ENCODE peak calls at places on chromosomes 2 and 18, in four cellular contexts. One of them, this sample, is unnamed.
A peak's percentile ranks its signal among the peaks of the same experiment; 100 is the strongest.

GRCh38 chr2:75722687-75723086 is 12.0 kb upstream of the GCFC2 start:
- DNase-seq in tibial artery: no peak
- DNase-seq in brain microvascular endothelial cell: no peak
- DNase-seq in stomach: no peak
- DNase-seq in this sample: no peak

GRCh38 chr18:68549257-68549871 is 165.5 kb downstream of the TMX3 start:
- DNase-seq in brain microvascular endothelial cell: peak; percentile 43
- DNase-seq in tibial artery: no peak
- DNase-seq in stomach: no peak
- DNase-seq in this sample: no peak

GRCh38 chr2:161085041-161085598 is 75.1 kb upstream of the TANK start:
- DNase-seq in tibial artery: no peak
- DNase-seq in brain microvascular endothelial cell: no peak
- DNase-seq in stomach: no peak
- DNase-seq in this sample: no peak

GRCh38 chr2:127051116-127051779 is 55.7 kb downstream of the BIN1 start:
- DNase-seq in tibial artery: peak; percentile 23
- DNase-seq in brain microvascular endothelial cell: no peak
- DNase-seq in stomach: no peak
- DNase-seq in this sample: no peak

GRCh38 chr2:190277234-190278112 is 42.2 kb downstream of the HIBCH start:
- DNase-seq in tibial artery: no peak
- DNase-seq in stomach: no peak
- DNase-seq in brain microvascular endothelial cell: peak; percentile 44
- DNase-seq in this sample: no peak

GRCh38 chr2:183091318-183091953 is 12.9 kb downstream of the DUSP19 start:
- DNase-seq in brain microvascular endothelial cell: no peak
- DNase-seq in tibial artery: no peak
- DNase-seq in stomach: no peak
- DNase-seq in this sample: no peak

GRCh38 chr2:190382851-190383250 is 25.3 kb upstream of the MFSD6 start:
- DNase-seq in tibial artery: no peak
- DNase-seq in brain microvascular endothelial cell: peak; percentile 28
- DNase-seq in stomach: no peak
- DNase-seq in this sample: no peak

GRCh38 chr2:193966590-193966989 is 1690.4 kb upstream of the SLC39A10 start:
- DNase-seq in tibial artery: no peak
- DNase-seq in stomach: no peak
- DNase-seq in brain microvascular endothelial cell: peak; percentile 68
- DNase-seq in this sample: no peak

GRCh38 chr2:230935132-230935435 is 10.0 kb upstream of the GPR55 start:
- DNase-seq in tibial artery: no peak
- DNase-seq in stomach: peak; percentile 10
- DNase-seq in brain microvascular endothelial cell: no peak
- DNase-seq in this sample: no peak

GRCh38 chr2:98534761-98535160 is 73.6 kb downstream of the COA5 start:
- DNase-seq in stomach: no peak
- DNase-seq in brain microvascular endothelial cell: no peak
- DNase-seq in tibial artery: no peak
- DNase-seq in this sample: no peak

GRCh38 chr2:135839713-135840112 is 2.7 kb upstream of the LCT start:
- DNase-seq in tibial artery: no peak
- DNase-seq in stomach: no peak
- DNase-seq in brain microvascular endothelial cell: peak; percentile 63
- DNase-seq in this sample: no peak

GRCh38 chr18:54776282-54776977 is 51.8 kb upstream of the RAB27B start:
- DNase-seq in brain microvascular endothelial cell: peak; percentile 99
- DNase-seq in tibial artery: peak; percentile 35
- DNase-seq in stomach: no peak
- DNase-seq in this sample: no peak

GRCh38 chr2:105494683-105495425 is 96.0 kb upstream of the FHL2 start:
- DNase-seq in tibial artery: no peak
- DNase-seq in stomach: peak; percentile 48
- DNase-seq in brain microvascular endothelial cell: no peak
- DNase-seq in this sample: no peak

GRCh38 chr2:188693111-188693510 is 281.1 kb upstream of the COL3A1 start:
- DNase-seq in tibial artery: no peak
- DNase-seq in stomach: no peak
- DNase-seq in brain microvascular endothelial cell: no peak
- DNase-seq in this sample: no peak

GRCh38 chr18:59885579-59886163 is 14.1 kb upstream of the PMAIP1 start:
- DNase-seq in tibial artery: no peak
- DNase-seq in stomach: no peak
- DNase-seq in brain microvascular endothelial cell: peak; percentile 83
- DNase-seq in this sample: no peak

GRCh38 chr2:164717000-164717597 is 95.8 kb upstream of the GRB14 start:
- DNase-seq in stomach: no peak
- DNase-seq in brain microvascular endothelial cell: no peak
- DNase-seq in tibial artery: no peak
- DNase-seq in this sample: no peak

DNA sequence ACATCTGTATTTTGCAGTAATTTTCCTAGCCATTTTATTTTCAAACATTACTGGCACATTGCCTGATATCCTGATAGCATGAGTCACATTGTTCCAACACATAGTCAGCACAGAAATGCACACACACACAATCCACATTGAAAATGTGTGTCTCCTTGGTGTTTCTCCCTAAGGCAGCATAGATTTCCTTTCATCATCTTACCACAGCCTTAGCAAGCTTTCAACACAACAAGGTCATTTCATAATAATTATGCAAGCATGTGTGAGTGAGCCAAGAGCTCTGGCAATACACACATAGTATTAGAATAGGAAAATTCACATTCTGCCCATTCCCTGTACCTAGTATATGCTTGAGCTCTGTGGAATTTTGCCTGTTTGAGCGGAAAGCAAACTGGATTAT is 245.3 kb upstream of the MEIS1 start:
- DNase-seq in brain microvascular endothelial cell: no peak
- DNase-seq in stomach: no peak
- DNase-seq in tibial artery: peak; percentile 21
- DNase-seq in this sample: no peak
- H3K27me3 ChIP-seq in brain microvascular endothelial cell: no peaks in the 10 kb centered on the region
- H3K27me3 ChIP-seq in stomach: peaks cover 5% of the 10 kb centered on the region
- H3K27me3 ChIP-seq in tibial artery: no peaks in the 10 kb centered on the region
- H3K27me3 ChIP-seq in this sample: no peaks in the 10 kb centered on the region

GRCh38 chr18:22172594-22173049 is 3.2 kb downstream of the GATA6 start:
- DNase-seq in stomach: no peak
- DNase-seq in brain microvascular endothelial cell: no peak
- DNase-seq in tibial artery: peak; percentile 40
- DNase-seq in this sample: no peak

GRCh38 chr18:22171263-22171838 is 2.0 kb downstream of the GATA6 start:
- DNase-seq in tibial artery: peak; percentile 21
- DNase-seq in brain microvascular endothelial cell: no peak
- DNase-seq in stomach: no peak
- DNase-seq in this sample: no peak

GRCh38 chr18:22170421-22171262 is 1.3 kb downstream of the GATA6 start:
- DNase-seq in brain microvascular endothelial cell: peak; percentile 77
- DNase-seq in tibial artery: peak; percentile 42
- DNase-seq in stomach: no peak
- DNase-seq in this sample: no peak

GRCh38 chr18:22173221-22173927 is 4.0 kb downstream of the GATA6 start:
- DNase-seq in tibial artery: no peak
- DNase-seq in stomach: no peak
- DNase-seq in brain microvascular endothelial cell: no peak
- DNase-seq in this sample: no peak

GRCh38 chr18:22171839-22172582 is 2.6 kb downstream of the GATA6 start:
- DNase-seq in stomach: no peak
- DNase-seq in brain microvascular endothelial cell: no peak
- DNase-seq in tibial artery: peak; percentile 27
- DNase-seq in this sample: no peak
- H3K4me3 ChIP-seq in stomach: peak overlapping the region; percentile 80
- H3K4me3 ChIP-seq in brain microvascular endothelial cell: peak overlapping the region; percentile 86
- H3K4me3 ChIP-seq in tibial artery: peak overlapping the region; percentile 98
- H3K4me3 ChIP-seq in this sample: peak overlapping the region; percentile 100

GRCh38 chr2:218255441-218255840 is 5.4 kb upstream of the GPBAR1 start:
- DNase-seq in stomach: no peak
- DNase-seq in brain microvascular endothelial cell: peak; percentile 37
- DNase-seq in tibial artery: no peak
- DNase-seq in this sample: no peak
- H3K36me3 ChIP-seq in stomach: peaks cover 66% of the 10 kb centered on the region
- H3K36me3 ChIP-seq in brain microvascular endothelial cell: peaks cover 64% of the 10 kb centered on the region
- H3K36me3 ChIP-seq in tibial artery: peaks cover 66% of the 10 kb centered on the region
- H3K36me3 ChIP-seq in this sample: peaks cover 47% of the 10 kb centered on the region

GRCh38 chr18:3444954-3445353 is 5.0 kb upstream of the TGIF1 start:
- DNase-seq in brain microvascular endothelial cell: no peak
- DNase-seq in tibial artery: no peak
- DNase-seq in stomach: no peak
- DNase-seq in this sample: no peak
- H3K27me3 ChIP-seq in brain microvascular endothelial cell: no peaks in the 10 kb centered on the region
- H3K27me3 ChIP-seq in tibial artery: no peaks in the 10 kb centered on the region
- H3K27me3 ChIP-seq in stomach: no peaks in the 10 kb centered on the region
- H3K27me3 ChIP-seq in this sample: no peaks in the 10 kb centered on the region

GRCh38 chr2:66445781-66446177 is 10.9 kb downstream of the MEIS1 start:
- DNase-seq in stomach: no peak
- DNase-seq in brain microvascular endothelial cell: no peak
- DNase-seq in tibial artery: no peak
- DNase-seq in this sample: no peak

GRCh38 chr2:66443183-66443976 is 8.5 kb downstream of the MEIS1 start:
- DNase-seq in tibial artery: no peak
- DNase-seq in brain microvascular endothelial cell: no peak
- DNase-seq in stomach: no peak
- DNase-seq in this sample: no peak

GRCh38 chr2:66446178-66446860 is 11.4 kb downstream of the MEIS1 start:
- DNase-seq in stomach: no peak
- DNase-seq in brain microvascular endothelial cell: no peak
- DNase-seq in tibial artery: no peak
- DNase-seq in this sample: no peak

GRCh38 chr2:66445076-66445724 is 10.3 kb downstream of the MEIS1 start:
- DNase-seq in stomach: no peak
- DNase-seq in brain microvascular endothelial cell: no peak
- DNase-seq in tibial artery: no peak
- DNase-seq in this sample: no peak

DNA sequence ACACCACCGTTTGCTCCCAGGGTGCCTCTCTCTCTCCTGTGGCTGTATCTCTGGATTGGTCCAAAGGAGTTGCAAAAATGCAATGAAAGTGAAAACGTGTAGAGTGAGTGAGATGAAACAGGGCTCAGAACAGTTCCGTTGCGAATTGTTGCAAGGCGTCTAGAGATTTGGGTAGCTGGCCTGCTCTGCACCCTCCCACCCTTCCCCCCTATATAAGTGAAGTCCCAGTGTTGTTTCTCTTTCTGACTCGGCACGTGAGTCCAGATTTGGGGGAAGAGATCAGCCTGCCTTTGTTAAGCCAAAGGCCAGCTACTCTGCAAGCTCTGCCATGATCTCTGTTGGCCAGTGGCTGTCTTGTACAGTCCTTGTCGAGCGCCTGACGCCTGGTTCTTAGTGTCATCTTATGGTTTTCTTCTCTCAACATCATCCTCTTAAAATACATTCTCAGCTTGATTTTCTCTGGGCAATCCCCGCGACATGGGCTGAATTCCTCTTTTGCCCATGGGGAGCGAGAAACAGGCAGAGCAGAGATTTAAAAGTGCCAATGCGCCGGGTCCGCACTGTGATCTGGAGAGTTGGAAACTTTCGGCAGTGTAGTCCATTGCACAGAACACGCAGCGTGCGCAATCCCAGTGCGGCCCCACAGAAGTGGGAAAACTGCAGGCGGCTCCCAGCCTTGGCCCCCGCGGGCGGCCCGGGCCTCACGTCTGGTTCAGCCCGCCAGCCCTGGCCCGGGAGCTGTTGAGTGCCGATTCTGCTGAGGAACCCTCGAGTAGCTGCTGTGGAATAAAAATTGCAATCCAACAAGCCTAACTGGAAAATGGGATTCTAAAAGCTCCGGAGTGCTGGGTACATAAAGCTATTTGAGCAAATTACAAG is 9.3 kb downstream of the MEIS1 start:
- DNase-seq in brain microvascular endothelial cell: no peak
- DNase-seq in stomach: no peak
- DNase-seq in tibial artery: no peak
- DNase-seq in this sample: no peak
- H3K4me3 ChIP-seq in brain microvascular endothelial cell: no peak overlapping the region
- H3K4me3 ChIP-seq in stomach: peak overlapping the region; percentile 74
- H3K4me3 ChIP-seq in tibial artery: peak overlapping the region; percentile 25
- H3K4me3 ChIP-seq in this sample: peak overlapping the region; percentile 75

GRCh38 chr2:152743004-152743403 is 24.6 kb downstream of the ARL6IP6 start:
- DNase-seq in brain microvascular endothelial cell: no peak
- DNase-seq in tibial artery: no peak
- DNase-seq in stomach: no peak
- DNase-seq in this sample: no peak
- H3K36me3 ChIP-seq in brain microvascular endothelial cell: peaks cover 4% of the 10 kb centered on the region
- H3K36me3 ChIP-seq in tibial artery: peaks cover 28% of the 10 kb centered on the region
- H3K36me3 ChIP-seq in stomach: peaks cover 32% of the 10 kb centered on the region
- H3K36me3 ChIP-seq in this sample: peaks cover 4% of the 10 kb centered on the region

GRCh38 chr2:178568227-178568626 is 88.0 kb downstream of the PLEKHA3 start:
- DNase-seq in brain microvascular endothelial cell: no peak
- DNase-seq in stomach: no peak
- DNase-seq in tibial artery: no peak
- DNase-seq in this sample: no peak
- H3K27me3 ChIP-seq in brain microvascular endothelial cell: no peaks in the 10 kb centered on the region
- H3K27me3 ChIP-seq in stomach: no peaks in the 10 kb centered on the region
- H3K27me3 ChIP-seq in tibial artery: no peaks in the 10 kb centered on the region
- H3K27me3 ChIP-seq in this sample: no peaks in the 10 kb centered on the region

GRCh38 chr2:203648273-203648672 is 58.2 kb upstream of the CD28 start:
- DNase-seq in stomach: no peak
- DNase-seq in tibial artery: no peak
- DNase-seq in brain microvascular endothelial cell: no peak
- DNase-seq in this sample: no peak

GRCh38 chr2:203649176-203649814 is 57.1 kb upstream of the CD28 start:
- DNase-seq in tibial artery: no peak
- DNase-seq in stomach: no peak
- DNase-seq in brain microvascular endothelial cell: no peak
- DNase-seq in this sample: no peak

GRCh38 chr2:203647579-203647978 is 58.9 kb upstream of the CD28 start:
- DNase-seq in brain microvascular endothelial cell: no peak
- DNase-seq in tibial artery: no peak
- DNase-seq in stomach: no peak
- DNase-seq in this sample: no peak

GRCh38 chr2:203646266-203646864 is 60.1 kb upstream of the CD28 start:
- DNase-seq in stomach: no peak
- DNase-seq in tibial artery: no peak
- DNase-seq in brain microvascular endothelial cell: no peak
- DNase-seq in this sample: no peak

DNA sequence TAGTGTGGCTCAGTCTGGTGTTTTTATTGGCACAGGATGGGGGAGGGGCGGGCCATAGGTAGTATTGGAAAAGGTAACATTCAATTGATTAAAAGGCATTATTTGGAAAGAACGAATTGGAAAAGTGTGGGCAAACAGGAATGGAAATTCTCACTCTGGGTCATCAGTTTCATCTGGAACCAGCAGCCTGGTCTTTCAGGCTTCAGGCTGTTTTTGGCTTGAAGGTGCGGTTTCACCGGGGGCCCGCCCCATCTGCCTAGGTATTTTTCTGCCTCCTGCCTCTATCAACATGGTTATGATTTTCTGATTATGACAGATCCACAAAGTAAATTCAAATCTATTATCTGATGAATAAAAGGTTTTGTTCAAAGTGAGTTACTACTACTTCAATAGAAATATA is 59.5 kb upstream of the CD28 start:
- DNase-seq in stomach: no peak
- DNase-seq in tibial artery: no peak
- DNase-seq in brain microvascular endothelial cell: no peak
- DNase-seq in this sample: no peak
- H3K4me3 ChIP-seq in stomach: no peak overlapping the region
- H3K4me3 ChIP-seq in tibial artery: no peak overlapping the region
- H3K4me3 ChIP-seq in brain microvascular endothelial cell: no peak overlapping the region
- H3K4me3 ChIP-seq in this sample: no peak overlapping the region